ENCODE peak calls at places on chromosomes 16 and 17, in eight cellular contexts. W, I, F, Q, G, X, L and D are unnamed samples.
A peak's percentile ranks its signal among the peaks of the same experiment; 100 is the strongest.

GRCh38 chr17:21058098-21058893 is 15.5 kb upstream of the USP22 start:
- DNase-seq in W (no peak), I (peak; percentile 38), F (no peak), Q (no peak), G (peak; percentile 56), X (no peak), L (peak; percentile 80), D (peak; percentile 48)

GRCh38 chr16:87051526-87052320 is 265.5 kb downstream of the C16orf95 start:
- DNase-seq in W (no peak), I (no peak), F (no peak), Q (no peak), G (no peak), X (no peak), L (no peak), D (no peak)

GRCh38 chr16:84138824-84139627 is 6.0 kb downstream of the HSDL1 start:
- DNase-seq in W (peak; percentile 49), I (no peak), F (peak; percentile 37), Q (no peak), G (peak; percentile 22), X (peak; percentile 86), L (peak; percentile 73), D (peak; percentile 67)

GRCh38 chr17:82802141-82802540 is 37.7 kb downstream of the ZNF750 start:
- DNase-seq in W (no peak), I (no peak), F (no peak), Q (no peak), G (no peak), X (no peak), L (peak; percentile 81), D (no peak)

GRCh38 chr17:28342313-28342712 is 6.8 kb downstream of the TNFAIP1 start:
- DNase-seq in W (no peak), I (no peak), F (no peak), Q (no peak), G (no peak), X (no peak), L (no peak), D (no peak)

GRCh38 chr17:47857551-47858410 is 6.8 kb upstream of the SP6 start:
- DNase-seq in W (peak; percentile 63), I (no peak), F (no peak), Q (no peak), G (no peak), X (no peak), L (no peak), D (no peak)

GRCh38 chr16:11792404-11793260 is 4.4 kb downstream of the ZC3H7A start:
- DNase-seq in W (no peak), I (no peak), F (no peak), Q (no peak), G (no peak), X (peak; percentile 48), L (no peak), D (peak; percentile 76)

GRCh38 chr17:43832976-43833829 is at the start of gene MPP3:
- DNase-seq in W (peak; percentile 79), I (no peak), F (peak; percentile 87), Q (peak; percentile 97), G (peak; percentile 91), X (peak; percentile 38), L (peak; percentile 90), D (peak; percentile 92)

GRCh38 chr16:30724641-30725464 is 23.4 kb upstream of the PHKG2 start:
- DNase-seq in W (no peak), I (no peak), F (no peak), Q (no peak), G (no peak), X (no peak), L (no peak), D (no peak)

GRCh38 chr17:48510761-48511604 is 19.8 kb downstream of the HOXB1 start:
- DNase-seq in W (no peak), I (no peak), F (no peak), Q (no peak), G (peak; percentile 92), X (peak; percentile 83), L (peak; percentile 80), D (no peak)

GRCh38 chr17:41621916-41622315 is 2.5 kb downstream of the KRT17 start:
- DNase-seq in W (no peak), I (no peak), F (no peak), Q (no peak), G (no peak), X (no peak), L (no peak), D (no peak)

GRCh38 chr16:46830417-46830901 is 521 bp downstream of the C16orf87 start:
- DNase-seq in W (peak; percentile 44), I (peak; percentile 66), F (peak; percentile 74), Q (no peak), G (peak; percentile 5), X (peak; percentile 52), L (peak; percentile 67), D (peak; percentile 56)

GRCh38 chr17:13283606-13284005 is 265.8 kb upstream of the ELAC2 start:
- DNase-seq in W (peak; percentile 30), I (no peak), F (peak; percentile 4), Q (no peak), G (no peak), X (no peak), L (no peak), D (no peak)

GRCh38 chr17:1275962-1276736 is 3.3 kb upstream of the TRARG1 start:
- DNase-seq in W (peak; percentile 91), I (peak; percentile 69), F (peak; percentile 89), Q (peak; percentile 90), G (peak; percentile 50), X (peak; percentile 31), L (peak; percentile 67), D (peak; percentile 69)

GRCh38 chr16:53892155-53892554 is 188.2 kb downstream of the FTO start:
- DNase-seq in W (peak; percentile 74), I (peak; percentile 27), F (peak; percentile 68), Q (peak; percentile 40), G (peak; percentile 50), X (peak; percentile 25), L (peak; percentile 70), D (peak; percentile 76)

GRCh38 chr17:17300624-17301568 is 2.3 kb upstream of the NT5M start:
- DNase-seq in W (peak; percentile 97), I (peak; percentile 74), F (peak; percentile 93), Q (no peak), G (no peak), X (peak; percentile 84), L (peak; percentile 79), D (peak; percentile 71)
- TF ChIP-seq EZH2phosphoT487 in W (no peak), I (no peak), F (no peak), Q (no peak), G (no peak), X (no peak), L (no peak), D (no peak)

DNA sequence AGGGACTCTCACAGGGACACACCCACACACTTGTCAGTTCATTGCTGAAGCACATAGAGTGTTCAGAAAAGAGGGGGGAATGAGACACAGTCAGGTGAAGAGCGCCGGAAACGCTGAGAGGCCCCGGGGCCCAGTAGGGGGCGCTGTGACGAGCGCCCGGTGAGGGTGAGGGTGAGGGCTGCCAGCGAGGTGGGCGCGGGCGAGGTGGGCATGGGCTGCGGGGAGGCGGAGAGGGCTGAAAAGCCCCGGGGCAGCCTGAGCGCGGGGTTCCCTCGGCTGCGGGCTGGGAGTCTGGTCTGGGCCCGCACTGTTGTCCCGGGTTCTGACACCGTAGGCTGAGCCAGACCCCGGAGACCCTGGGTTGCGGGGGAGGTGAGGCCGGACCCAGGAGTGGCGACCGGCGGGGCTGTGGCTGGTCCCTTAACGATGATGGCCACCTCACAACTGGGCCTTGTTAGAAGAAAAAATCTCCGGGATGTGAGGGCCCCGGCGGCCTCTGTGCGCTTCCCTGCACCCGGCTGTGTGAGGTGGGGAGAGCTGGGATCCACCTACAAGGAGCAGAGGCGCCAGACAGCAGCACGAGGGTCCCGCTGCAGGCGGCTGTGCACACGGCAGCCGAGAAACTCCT is 91.4 kb downstream of the C16orf78 start:
- DNase-seq in W (peak; percentile 75), I (peak; percentile 66), F (peak; percentile 75), Q (peak; percentile 59), G (no peak), X (peak; percentile 71), L (no peak), D (peak; percentile 55)
- H3K4me3 ChIP-seq in W (peak overlapping the region; percentile 64), I (peak overlapping the region; percentile 37), F (peak overlapping the region; percentile 53), Q (no peak overlapping the region), G (no peak overlapping the region), X (peak overlapping the region; percentile 61), L (no peak overlapping the region), D (no peak overlapping the region)

GRCh38 chr17:79522414-79522813 is 88.4 kb downstream of the RBFOX3 start:
- DNase-seq in W (no peak), I (no peak), F (no peak), Q (no peak), G (peak; percentile 23), X (no peak), L (no peak), D (no peak)

GRCh38 chr17:79521225-79521624 is 89.6 kb downstream of the RBFOX3 start:
- DNase-seq in W (no peak), I (no peak), F (no peak), Q (no peak), G (no peak), X (no peak), L (no peak), D (no peak)

GRCh38 chr17:79519601-79520000 is 91.2 kb downstream of the RBFOX3 start:
- DNase-seq in W (no peak), I (no peak), F (no peak), Q (no peak), G (no peak), X (no peak), L (no peak), D (no peak)

GRCh38 chr17:79520134-79520892 is 90.5 kb downstream of the RBFOX3 start:
- DNase-seq in W (no peak), I (no peak), F (no peak), Q (peak; percentile 61), G (no peak), X (no peak), L (no peak), D (no peak)

DNA sequence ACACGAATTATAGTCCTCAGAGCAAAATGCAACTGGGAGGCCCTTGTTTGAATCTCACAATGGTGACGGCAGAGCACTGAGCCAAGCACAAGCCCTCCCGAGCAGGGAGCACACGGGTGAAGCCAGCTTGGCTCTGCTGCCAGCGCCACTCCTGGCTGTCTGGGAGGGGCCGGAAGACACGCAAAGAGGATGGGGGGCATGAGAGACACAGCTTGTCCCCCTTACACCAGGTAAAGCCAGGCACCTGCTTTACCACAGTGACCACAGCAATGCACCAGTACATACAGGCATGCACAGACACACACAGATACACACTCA is 90.0 kb downstream of the RBFOX3 start:
- DNase-seq in W (no peak), I (no peak), F (no peak), Q (no peak), G (no peak), X (no peak), L (no peak), D (no peak)
- TF ChIP-seq EZH2phosphoT487 in W (no peak), I (no peak), F (no peak), Q (no peak), G (no peak), X (no peak), L (no peak), D (no peak)

DNA sequence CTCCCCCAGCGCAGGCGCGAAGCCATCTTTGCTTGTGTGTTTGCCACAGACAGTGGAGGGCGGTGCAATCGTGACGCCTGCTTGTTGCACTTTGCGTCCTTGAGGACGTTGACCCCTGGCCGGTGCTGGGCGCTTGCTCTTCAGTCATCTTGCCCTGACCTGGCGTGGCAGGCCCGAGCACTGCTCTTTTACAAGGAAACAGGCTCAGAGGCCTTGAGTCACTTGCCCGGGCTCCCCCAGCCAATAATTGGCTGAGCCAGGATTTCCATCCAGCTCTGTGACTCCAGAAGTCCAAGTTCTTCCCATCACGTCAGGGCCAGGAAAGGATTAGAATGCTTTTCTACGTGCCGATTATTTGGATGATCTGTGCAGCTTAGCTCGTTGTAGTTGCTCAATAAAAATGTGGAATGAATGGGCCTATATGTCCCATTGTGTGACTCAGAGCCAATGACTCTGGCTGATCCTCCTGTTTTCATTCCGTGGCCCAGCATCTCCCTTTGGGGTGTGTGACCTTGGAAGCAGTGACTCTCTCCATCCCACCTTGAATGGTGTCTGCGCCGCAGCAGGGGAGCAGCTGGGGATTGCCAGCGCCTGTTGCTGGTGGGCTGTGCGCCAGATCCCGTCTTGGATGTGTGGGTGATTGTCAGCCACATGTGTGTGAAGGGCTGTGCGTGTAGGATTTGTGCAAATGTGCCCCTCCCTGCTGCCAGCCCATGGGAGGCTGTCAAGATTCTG is 214.1 kb downstream of the SEC14L1 start:
- DNase-seq in W (no peak), I (no peak), F (no peak), Q (peak; percentile 60), G (peak; percentile 38), X (no peak), L (peak; percentile 100), D (peak; percentile 58)
- H3K4me3 ChIP-seq in W (no peak overlapping the region), I (no peak overlapping the region), F (no peak overlapping the region), Q (no peak overlapping the region), G (no peak overlapping the region), X (no peak overlapping the region), L (peak overlapping the region; percentile 17), D (no peak overlapping the region)